ENCODE peak calls at places on chromosomes 13 and 19, in five cellular contexts. One of them, this sample, is unnamed.

GRCh38 chr19:30719189-30719990 is 347.2 kb downstream of the ZNF536 start:
- DNase-seq in tibial nerve: peak; percentile 28
- DNase-seq in GM23248: peak; percentile 54
- DNase-seq in astrocyte: peak; percentile 8
- DNase-seq in PC-9: no peak
- DNase-seq in this sample: peak; percentile 22

GRCh38 chr19:57888494-57889231 is at the start of gene ZNF814:
- DNase-seq in astrocyte: peak; percentile 59
- DNase-seq in tibial nerve: peak; percentile 46
- DNase-seq in PC-9: peak; percentile 79
- DNase-seq in GM23248: peak; percentile 89
- DNase-seq in this sample: peak; percentile 91

GRCh38 chr19:4695224-4695731 is 25.1 kb upstream of the MYDGF start:
- DNase-seq in PC-9: no peak
- DNase-seq in GM23248: no peak
- DNase-seq in tibial nerve: no peak
- DNase-seq in astrocyte: no peak
- DNase-seq in this sample: no peak

GRCh38 chr13:112105884-112106283 is 38.9 kb downstream of the SOX1 start:
- DNase-seq in tibial nerve: no peak
- DNase-seq in PC-9: no peak
- DNase-seq in astrocyte: no peak
- DNase-seq in GM23248: no peak
- DNase-seq in this sample: no peak

GRCh38 chr19:37304190-37304883 is 66.6 kb upstream of the ZNF527 start:
- DNase-seq in PC-9: no peak
- DNase-seq in tibial nerve: no peak
- DNase-seq in GM23248: no peak
- DNase-seq in astrocyte: no peak
- DNase-seq in this sample: no peak

GRCh38 chr13:23651887-23652286 is 81.7 kb downstream of the TNFRSF19 start:
- DNase-seq in astrocyte: no peak
- DNase-seq in PC-9: no peak
- DNase-seq in tibial nerve: no peak
- DNase-seq in GM23248: no peak
- DNase-seq in this sample: no peak

GRCh38 chr19:38134538-38135149 is 89.4 kb downstream of the DPF1 start:
- DNase-seq in astrocyte: no peak
- DNase-seq in tibial nerve: no peak
- DNase-seq in GM23248: peak; percentile 65
- DNase-seq in PC-9: no peak
- DNase-seq in this sample: no peak

GRCh38 chr19:58543826-58544590 is at the start of gene TRIM28:
- DNase-seq in GM23248: peak; percentile 99
- DNase-seq in astrocyte: peak; percentile 97
- DNase-seq in tibial nerve: peak; percentile 95
- DNase-seq in PC-9: peak; percentile 90
- DNase-seq in this sample: peak; percentile 99

GRCh38 chr13:99542788-99543406 is 41.6 kb downstream of the TM9SF2 start:
- DNase-seq in GM23248: no peak
- DNase-seq in PC-9: no peak
- DNase-seq in astrocyte: no peak
- DNase-seq in tibial nerve: no peak
- DNase-seq in this sample: no peak

GRCh38 chr19:662207-662961 is 630 bp downstream of the RNF126 start:
- DNase-seq in tibial nerve: no peak
- DNase-seq in astrocyte: peak; percentile 32
- DNase-seq in GM23248: peak; percentile 76
- DNase-seq in PC-9: peak; percentile 60
- DNase-seq in this sample: peak; percentile 51

GRCh38 chr19:15227261-15227660 is 5.0 kb downstream of the EPHX3 start:
- DNase-seq in GM23248: no peak
- DNase-seq in astrocyte: no peak
- DNase-seq in PC-9: no peak
- DNase-seq in tibial nerve: no peak
- DNase-seq in this sample: no peak

GRCh38 chr13:51328488-51328887 is 11.0 kb upstream of the SERPINE3 start:
- DNase-seq in PC-9: no peak
- DNase-seq in astrocyte: no peak
- DNase-seq in GM23248: no peak
- DNase-seq in tibial nerve: no peak
- DNase-seq in this sample: no peak

GRCh38 chr13:110555601-110556223 is 5.8 kb downstream of the RAB20 start:
- DNase-seq in tibial nerve: no peak
- DNase-seq in GM23248: no peak
- DNase-seq in PC-9: peak; percentile 93
- DNase-seq in astrocyte: no peak
- DNase-seq in this sample: no peak

GRCh38 chr13:23668557-23668956 is 98.3 kb downstream of the TNFRSF19 start:
- DNase-seq in tibial nerve: no peak
- DNase-seq in astrocyte: no peak
- DNase-seq in GM23248: peak; percentile 23
- DNase-seq in PC-9: no peak
- DNase-seq in this sample: no peak

GRCh38 chr19:11814707-11815050 is 606 bp downstream of the ZNF440 start:
- DNase-seq in PC-9: no peak
- DNase-seq in GM23248: peak; percentile 58
- DNase-seq in astrocyte: peak; percentile 22
- DNase-seq in tibial nerve: no peak
- DNase-seq in this sample: peak; percentile 42

GRCh38 chr19:13762635-13763235 is 1.6 kb upstream of the MRI1 start:
- DNase-seq in GM23248: no peak
- DNase-seq in astrocyte: no peak
- DNase-seq in tibial nerve: no peak
- DNase-seq in PC-9: no peak
- DNase-seq in this sample: no peak

GRCh38 chr19:19477705-19478383 is 37.5 kb downstream of the TSSK6 start:
- DNase-seq in GM23248: no peak
- DNase-seq in tibial nerve: no peak
- DNase-seq in PC-9: no peak
- DNase-seq in astrocyte: no peak
- DNase-seq in this sample: no peak

GRCh38 chr19:11722414-11722813 is 16.3 kb downstream of the ZNF823 start:
- DNase-seq in tibial nerve: no peak
- DNase-seq in GM23248: peak; percentile 7
- DNase-seq in astrocyte: no peak
- DNase-seq in PC-9: no peak
- DNase-seq in this sample: no peak

GRCh38 chr19:10508707-10509106 is 5.6 kb upstream of the KEAP1 start:
- DNase-seq in PC-9: no peak
- DNase-seq in tibial nerve: no peak
- DNase-seq in astrocyte: no peak
- DNase-seq in GM23248: no peak
- DNase-seq in this sample: no peak

DNA sequence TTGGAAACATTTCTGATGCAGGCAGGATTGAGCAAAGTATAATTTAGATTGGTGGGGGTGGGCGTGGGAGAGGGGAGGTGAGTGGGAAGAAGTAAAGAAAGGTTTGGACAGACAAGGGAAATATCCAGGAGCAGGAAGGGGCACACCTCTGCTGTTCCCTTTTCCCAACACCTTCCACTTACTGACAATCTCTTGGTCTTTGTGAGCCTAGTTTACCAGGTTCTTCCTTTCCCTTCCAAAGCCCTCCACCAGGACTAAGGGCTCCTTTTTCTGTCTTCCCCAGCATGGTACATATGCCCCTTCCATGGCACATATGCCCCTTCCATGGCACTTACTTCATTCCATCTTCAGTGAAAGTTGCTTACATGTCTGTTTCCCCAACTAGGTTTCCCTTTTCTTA is 6.2 kb upstream of the THSD1 start:
- DNase-seq in tibial nerve: no peak
- DNase-seq in astrocyte: no peak
- DNase-seq in GM23248: no peak
- DNase-seq in PC-9: no peak
- DNase-seq in this sample: no peak
- H3K4me1 ChIP-seq in tibial nerve: no peaks in the 10 kb centered on the region
- H3K4me1 ChIP-seq in astrocyte: peaks cover 17% of the 10 kb centered on the region
- H3K4me1 ChIP-seq in GM23248: peaks cover 37% of the 10 kb centered on the region
- H3K4me1 ChIP-seq in PC-9: no peaks in the 10 kb centered on the region
- H3K4me1 ChIP-seq in this sample: peaks cover 13% of the 10 kb centered on the region

GRCh38 chr13:47623862-47624261 is 377.2 kb downstream of the SUCLA2 start:
- DNase-seq in PC-9: no peak
- DNase-seq in astrocyte: no peak
- DNase-seq in GM23248: no peak
- DNase-seq in tibial nerve: no peak
- DNase-seq in this sample: no peak

DNA sequence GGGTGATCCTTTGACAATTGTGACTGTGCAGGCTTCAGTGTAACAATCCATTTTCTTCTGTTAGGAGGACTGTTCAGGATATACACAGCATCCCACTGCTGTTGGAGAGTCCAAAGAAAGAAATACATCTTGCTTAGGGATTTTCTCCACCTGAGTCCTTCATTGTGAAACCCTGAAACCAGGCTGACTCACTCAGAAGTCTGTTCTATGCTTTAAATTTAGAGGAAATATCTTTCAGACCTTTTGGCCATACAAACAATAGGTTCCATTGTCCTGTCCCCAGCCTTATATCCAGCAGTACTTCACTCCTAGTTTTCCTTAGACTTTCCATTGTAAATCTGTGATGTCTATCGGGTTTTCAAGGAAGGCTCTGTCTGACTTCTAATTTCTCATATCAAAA is 379.1 kb downstream of the SUCLA2 start:
- DNase-seq in tibial nerve: no peak
- DNase-seq in PC-9: no peak
- DNase-seq in astrocyte: peak; percentile 22
- DNase-seq in GM23248: peak; percentile 46
- DNase-seq in this sample: peak; percentile 18
- H3K27ac ChIP-seq in tibial nerve: no peak overlapping the region
- H3K27ac ChIP-seq in PC-9: no peak overlapping the region
- H3K27ac ChIP-seq in astrocyte: no peak overlapping the region
- H3K27ac ChIP-seq in GM23248: no peak overlapping the region
- H3K27ac ChIP-seq in this sample: no peak overlapping the region

DNA sequence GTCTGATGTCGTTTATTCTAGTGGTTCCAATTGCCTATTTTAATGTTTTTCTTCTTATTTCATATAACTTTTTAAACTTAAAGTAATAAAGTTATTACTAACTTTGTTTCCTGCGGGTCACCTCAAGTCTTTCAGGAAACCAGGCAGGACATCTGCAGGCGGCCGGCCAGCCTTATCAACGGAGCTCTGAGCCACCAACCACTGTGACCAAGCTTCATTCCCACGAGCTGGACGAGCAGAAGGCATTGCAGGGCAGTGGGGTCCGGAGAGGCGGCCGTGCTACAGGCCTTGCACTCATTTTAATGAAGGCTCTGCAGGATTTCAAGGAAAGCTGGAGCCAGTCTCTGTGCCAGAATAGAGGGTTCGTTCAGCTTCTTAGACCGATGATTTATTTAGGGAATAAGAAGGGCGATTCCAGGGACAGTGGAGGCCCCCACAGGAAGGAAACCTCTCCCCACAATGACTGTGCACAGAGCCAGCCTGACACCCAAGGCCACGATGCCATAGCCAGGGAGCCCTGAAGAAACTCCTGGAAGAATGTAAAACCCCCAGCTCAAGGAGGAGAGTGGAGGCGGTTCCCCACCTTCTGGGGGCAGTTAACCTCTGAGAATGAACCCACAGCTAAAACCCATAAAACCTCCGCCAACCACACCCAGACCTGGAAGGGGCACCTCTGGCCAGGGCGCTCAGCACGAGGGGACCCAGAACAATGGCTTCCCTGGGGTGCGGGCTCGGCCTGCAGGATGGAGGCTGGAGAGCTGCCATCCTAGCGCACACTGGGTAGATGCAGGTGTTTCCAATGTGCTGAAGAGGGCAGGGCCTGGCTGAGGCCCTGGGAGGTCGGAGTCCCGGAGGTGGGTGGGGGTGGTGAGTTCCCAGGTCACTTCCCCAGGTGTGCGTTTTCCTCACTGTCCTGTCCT is 75.0 kb downstream of the RASA3 start:
- DNase-seq in astrocyte: no peak
- DNase-seq in GM23248: no peak
- DNase-seq in tibial nerve: no peak
- DNase-seq in PC-9: no peak
- DNase-seq in this sample: no peak
- H3K4me1 ChIP-seq in astrocyte: peaks cover 32% of the 10 kb centered on the region
- H3K4me1 ChIP-seq in GM23248: peaks cover 11% of the 10 kb centered on the region
- H3K4me1 ChIP-seq in tibial nerve: peaks cover 28% of the 10 kb centered on the region
- H3K4me1 ChIP-seq in PC-9: peaks cover 2% of the 10 kb centered on the region
- H3K4me1 ChIP-seq in this sample: peaks cover 14% of the 10 kb centered on the region

GRCh38 chr13:48828962-48829405 is 146.7 kb upstream of the FNDC3A start:
- DNase-seq in PC-9: peak; percentile 63
- DNase-seq in tibial nerve: no peak
- DNase-seq in astrocyte: peak; percentile 54
- DNase-seq in GM23248: no peak
- DNase-seq in this sample: no peak
- H3K27ac ChIP-seq in PC-9: no peak overlapping the region
- H3K27ac ChIP-seq in tibial nerve: no peak overlapping the region
- H3K27ac ChIP-seq in astrocyte: no peak overlapping the region
- H3K27ac ChIP-seq in GM23248: no peak overlapping the region
- H3K27ac ChIP-seq in this sample: no peak overlapping the region

GRCh38 chr13:75416327-75417005 is 65.5 kb downstream of the TBC1D4 start:
- DNase-seq in astrocyte: no peak
- DNase-seq in tibial nerve: no peak
- DNase-seq in PC-9: no peak
- DNase-seq in GM23248: peak; percentile 8
- DNase-seq in this sample: no peak
- H3K4me1 ChIP-seq in astrocyte: peaks cover 25% of the 10 kb centered on the region
- H3K4me1 ChIP-seq in tibial nerve: peaks cover 13% of the 10 kb centered on the region
- H3K4me1 ChIP-seq in PC-9: peaks cover 50% of the 10 kb centered on the region
- H3K4me1 ChIP-seq in GM23248: peaks cover 27% of the 10 kb centered on the region
- H3K4me1 ChIP-seq in this sample: peaks cover 8% of the 10 kb centered on the region

DNA sequence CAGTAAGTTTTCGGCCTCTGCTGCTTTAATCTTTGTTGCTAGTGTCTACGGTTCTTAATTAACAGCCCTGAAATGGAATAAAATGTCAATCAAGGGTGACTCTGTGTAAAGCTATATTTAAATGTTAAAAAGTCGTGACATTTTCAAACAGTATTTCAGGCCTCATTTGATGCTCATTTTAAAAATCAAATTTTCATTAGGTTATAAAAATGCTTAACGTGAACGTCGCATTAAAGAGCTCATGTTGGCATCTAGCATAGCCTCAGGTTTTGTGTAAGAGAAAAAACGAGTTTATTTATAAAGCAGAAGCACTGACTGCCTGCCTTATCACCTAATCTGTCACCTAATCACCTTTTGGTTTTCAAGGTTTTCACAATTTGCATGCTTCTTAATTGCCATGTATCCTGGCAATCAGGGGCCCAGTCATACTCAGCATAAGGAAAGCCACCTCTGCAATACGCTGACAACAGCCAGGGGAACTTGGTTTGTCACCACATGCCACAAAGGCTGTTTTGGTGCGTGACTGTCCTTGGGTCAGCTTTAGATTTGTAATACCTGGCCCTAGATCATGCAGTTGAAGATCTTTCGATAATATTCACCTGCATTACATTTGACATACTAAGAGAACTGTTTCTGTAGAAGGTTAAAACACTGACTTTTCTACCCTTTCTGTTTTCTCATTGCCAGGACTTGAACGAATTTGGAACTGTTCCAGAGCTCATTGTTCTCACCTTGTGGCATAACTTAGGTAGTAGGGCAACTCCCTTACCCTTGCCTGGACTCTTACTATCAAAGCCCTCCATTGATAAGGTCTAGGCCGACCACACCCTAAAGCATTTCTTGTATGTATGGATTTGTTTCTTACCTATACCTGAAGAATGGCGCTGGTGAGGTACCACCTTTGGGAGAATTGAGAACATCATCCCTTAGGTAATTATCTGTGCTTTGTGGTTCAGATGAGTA is 112.5 kb downstream of the TEX26 start:
- DNase-seq in astrocyte: no peak
- DNase-seq in PC-9: peak; percentile 59
- DNase-seq in tibial nerve: no peak
- DNase-seq in GM23248: no peak
- DNase-seq in this sample: no peak
- H3K27ac ChIP-seq in astrocyte: peak overlapping the region; percentile 82
- H3K27ac ChIP-seq in PC-9: peak overlapping the region; percentile 96
- H3K27ac ChIP-seq in tibial nerve: peak overlapping the region; percentile 82
- H3K27ac ChIP-seq in GM23248: peak overlapping the region; percentile 87
- H3K27ac ChIP-seq in this sample: peak overlapping the region; percentile 81

This sample was measured in fibroblast of lung.